ENCODE peak calls at places on chromosome 22, in five cellular contexts. X, C, B, L and D are unnamed samples. For H3K4me1, the result is how much of the 10 kb centered on the place peaks cover.

GRCh38 chr22:25048659-25049657 is 96.4 kb downstream of the KIAA1671 start:
- DNase-seq in X (peak), C (peak), B (peak), L (no peak), D (peak)

GRCh38 chr22:44372611-44373010 is 59.9 kb upstream of the SHISAL1 start:
- DNase-seq in X (no peak), C (no peak), B (peak), L (no peak), D (no peak)

GRCh38 chr22:31661851-31662667 is at the start of gene PISD:
- DNase-seq in X (peak), C (peak), B (peak), L (peak), D (peak)

GRCh38 chr22:30649430-30650007 is 13.9 kb downstream of the SLC35E4 start:
- DNase-seq in X (peak), C (no peak), B (no peak), L (peak), D (peak)

GRCh38 chr22:38832005-38832978 is 11.5 kb downstream of the NPTXR start:
- DNase-seq in X (no peak), C (no peak), B (no peak), L (no peak), D (no peak)

GRCh38 chr22:43213066-43213465 is 26.1 kb upstream of the TTLL12 start:
- DNase-seq in X (no peak), C (no peak), B (no peak), L (no peak), D (no peak)

GRCh38 chr22:50089231-50090140 is at the start of gene MOV10L1:
- DNase-seq in X (peak), C (no peak), B (peak), L (no peak), D (no peak)

GRCh38 chr22:41369837-41370236 is 11.9 kb upstream of the TEF start:
- DNase-seq in X (no peak), C (no peak), B (no peak), L (no peak), D (no peak)

GRCh38 chr22:33389927-33390326 is 331.7 kb upstream of the SYN3 start:
- DNase-seq in X (no peak), C (no peak), B (no peak), L (no peak), D (no peak)

GRCh38 chr22:36325163-36326031 is 62.4 kb downstream of the MYH9 start:
- DNase-seq in X (no peak), C (no peak), B (peak), L (no peak), D (peak)

GRCh38 chr22:24952837-24953293 is 349 bp downstream of the KIAA1671 start:
- DNase-seq in X (no peak), C (no peak), B (no peak), L (no peak), D (peak)

GRCh38 chr22:38243007-38243775 is 29.6 kb downstream of the TMEM184B start:
- DNase-seq in X (no peak), C (no peak), B (peak), L (no peak), D (peak)

GRCh38 chr22:42299586-42300285 is 29.3 kb upstream of the TCF20 start:
- DNase-seq in X (peak), C (peak), B (no peak), L (no peak), D (peak)

GRCh38 chr22:43449205-43449830 is 37.5 kb downstream of the MPPED1 start:
- DNase-seq in X (no peak), C (no peak), B (no peak), L (no peak), D (no peak)

GRCh38 chr22:48103126-48103875 is 1340.9 kb downstream of the TBC1D22A start:
- DNase-seq in X (no peak), C (no peak), B (no peak), L (no peak), D (peak)
- H3K4me1 ChIP-seq in X (under half), C (under half), B (under half), L (under half), D (under half)

GRCh38 chr22:23453277-23453676 is 126.8 kb downstream of the IGLL1 start:
- DNase-seq in X (no peak), C (no peak), B (no peak), L (no peak), D (no peak)

GRCh38 chr22:23458663-23459541 is 121.2 kb downstream of the IGLL1 start:
- DNase-seq in X (no peak), C (no peak), B (peak), L (no peak), D (no peak)

GRCh38 chr22:23452231-23453010 is 127.7 kb downstream of the IGLL1 start:
- DNase-seq in X (no peak), C (no peak), B (no peak), L (no peak), D (no peak)

DNA sequence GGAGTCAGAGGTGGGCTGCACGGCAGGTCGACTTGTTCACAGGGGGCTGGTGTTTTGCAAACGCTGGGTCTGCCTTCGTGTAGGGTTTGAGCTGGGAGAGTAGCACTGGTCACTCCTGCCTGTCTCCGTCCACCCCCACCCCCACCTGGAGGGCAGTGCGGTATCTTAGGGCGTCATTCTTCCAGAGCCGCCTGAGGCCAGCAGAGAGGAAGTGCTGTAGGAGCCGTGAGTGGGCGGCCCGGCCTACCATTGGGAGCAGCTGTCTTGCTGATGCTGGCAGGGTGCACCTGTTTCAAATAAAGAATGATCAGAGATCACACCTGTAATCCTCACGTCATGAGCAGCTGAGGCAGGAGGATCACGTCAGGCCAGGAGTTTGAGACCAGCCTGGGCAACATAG is 122.5 kb downstream of the IGLL1 start:
- DNase-seq in X (no peak), C (no peak), B (no peak), L (no peak), D (no peak)
- H3K4me3 ChIP-seq in X (no peak), C (no peak), B (no peak), L (no peak), D (no peak)

GRCh38 chr22:45923212-45923611 is 53.8 kb downstream of the WNT7B start:
- DNase-seq in X (no peak), C (no peak), B (no peak), L (no peak), D (no peak)
- H3K4me1 ChIP-seq in X (under half), C (under half), B (under half), L (under half), D (under half)

GRCh38 chr22:26481112-26481693 is 2.4 kb downstream of the HPS4 start:
- DNase-seq in X (no peak), C (no peak), B (no peak), L (no peak), D (no peak)

GRCh38 chr22:26480611-26480932 is 3.0 kb downstream of the HPS4 start:
- DNase-seq in X (no peak), C (no peak), B (no peak), L (no peak), D (no peak)

GRCh38 chr22:26481694-26482093 is 1.9 kb downstream of the HPS4 start:
- DNase-seq in X (no peak), C (no peak), B (no peak), L (no peak), D (no peak)

GRCh38 chr22:26479043-26479791 is 4.4 kb downstream of the HPS4 start:
- DNase-seq in X (no peak), C (no peak), B (no peak), L (no peak), D (no peak)

DNA sequence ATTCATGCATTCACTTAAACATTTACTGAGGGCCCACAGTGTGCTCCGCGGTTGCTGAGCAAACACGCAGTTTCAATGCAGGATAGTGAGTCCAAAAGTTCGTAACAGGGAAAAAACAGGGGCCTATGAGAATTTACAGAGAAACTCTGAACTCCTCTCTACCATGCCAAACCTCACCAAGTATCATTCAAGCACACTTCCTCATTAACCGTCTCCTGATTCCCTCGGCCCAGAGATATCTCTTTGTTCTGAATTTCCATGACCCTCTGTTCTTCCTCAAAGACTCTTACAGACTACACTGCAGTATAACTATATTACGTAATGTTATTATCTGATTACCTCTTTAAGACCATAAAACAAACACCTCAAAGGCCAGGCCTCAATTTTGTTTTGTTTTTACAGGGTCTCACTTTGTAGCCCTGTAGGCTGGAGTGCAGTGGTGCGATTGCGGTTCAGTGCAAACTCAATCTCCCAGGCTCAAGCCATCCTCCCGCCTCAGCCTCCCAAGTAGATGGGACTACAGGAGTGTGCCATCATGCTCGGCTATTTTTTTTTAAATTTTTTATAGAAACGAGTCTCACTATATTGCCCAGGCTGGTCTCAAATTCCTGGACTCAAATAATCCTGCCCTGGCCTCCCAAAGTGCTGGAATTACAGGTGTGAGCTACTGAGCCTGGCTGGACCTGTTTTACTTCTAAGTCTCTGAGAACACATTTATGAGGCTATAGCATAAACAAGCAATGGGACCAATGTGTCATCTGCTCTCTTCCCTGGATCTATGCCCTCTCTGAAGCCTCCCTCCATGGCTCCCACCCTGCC is 3.6 kb downstream of the HPS4 start:
- DNase-seq in X (no peak), C (no peak), B (no peak), L (no peak), D (no peak)
- H3K4me3 ChIP-seq in X (peak), C (peak), B (no peak), L (peak), D (peak)

GRCh38 chr22:22129387-22129786 is 115.2 kb upstream of the VPREB1 start:
- DNase-seq in X (no peak), C (no peak), B (no peak), L (no peak), D (no peak)
- H3K4me1 ChIP-seq in X (under half), C (under half), B (under half), L (under half), D (under half)